ENCODE peak calls at places on chromosomes 13 and 19, in five cellular contexts. D is HCT116, O is K562, Y is GM12878, G is HepG2. H is an unnamed sample.

GRCh38 chr13:23447927-23448326 is 14.4 kb upstream of the SACS start:
- DNase-seq in D (no peak), O (no peak), Y (no peak), G (no peak), H (no peak)

GRCh38 chr13:29589967-29590366 is 5.5 kb downstream of the SLC7A1 start:
- DNase-seq in D (no peak), O (no peak), G (no peak), Y (no peak), H (no peak)

GRCh38 chr13:52906122-52906903 is 57.9 kb upstream of the PCDH8 start:
- DNase-seq in Y (no peak), O (no peak), G (no peak), D (no peak), H (no peak)

GRCh38 chr13:113179374-113180230 is 21.2 kb downstream of the PROZ start:
- DNase-seq in G (no peak), O (peak; percentile 43), D (no peak), Y (no peak), H (no peak)

GRCh38 chr19:35266904-35267817 is 1.6 kb upstream of the USF2 start:
- DNase-seq in G (no peak), O (peak; percentile 65), Y (no peak), D (no peak), H (peak; percentile 68)

GRCh38 chr19:35268546-35269424 is at the start of gene USF2:
- DNase-seq in Y (no peak), G (peak; percentile 72), D (peak; percentile 26), O (peak; percentile 89), H (peak; percentile 89)

GRCh38 chr19:11020423-11020822 is 59.6 kb downstream of the SMARCA4 start:
- DNase-seq in D (no peak), Y (no peak), G (no peak), O (no peak), H (no peak)

GRCh38 chr19:19329199-19329598 is 8.6 kb downstream of the MAU2 start:
- DNase-seq in G (no peak), D (no peak), Y (no peak), O (no peak), H (no peak)

GRCh38 chr19:52716578-52716977 is 18.3 kb downstream of the ZNF611 start:
- DNase-seq in D (no peak), O (no peak), Y (no peak), G (no peak), H (no peak)

GRCh38 chr13:97002581-97002980 is 8.3 kb upstream of the OXGR1 start:
- DNase-seq in O (no peak), Y (no peak), D (no peak), G (no peak), H (no peak)

GRCh38 chr13:24274452-24274971 is 34.9 kb upstream of the C1QTNF9 start:
- DNase-seq in O (no peak), Y (peak; percentile 88), D (no peak), G (no peak), H (no peak)

GRCh38 chr13:20064128-20064527 is 96.7 kb downstream of the GJA3 start:
- DNase-seq in G (no peak), O (no peak), D (no peak), Y (no peak), H (no peak)

GRCh38 chr13:106078191-106078590 is 457.3 kb downstream of the EFNB2 start:
- DNase-seq in Y (no peak), O (no peak), G (no peak), D (no peak), H (no peak)

GRCh38 chr13:92745233-92745632 is 481.4 kb upstream of the GPC6 start:
- DNase-seq in D (no peak), G (no peak), O (no peak), Y (no peak), H (no peak)

GRCh38 chr19:19056636-19057275 is 7.0 kb upstream of the SLC25A42 start:
- DNase-seq in O (no peak), D (no peak), G (no peak), Y (no peak), H (no peak)

GRCh38 chr19:16530540-16531379 is 11.5 kb downstream of the CHERP start:
- DNase-seq in Y (no peak), G (no peak), D (no peak), O (no peak), H (no peak)

GRCh38 chr13:24232037-24232436 is 71.5 kb downstream of the SPATA13 start:
- DNase-seq in O (no peak), Y (no peak), D (no peak), G (no peak), H (no peak)

GRCh38 chr19:23916991-23917390 is 2.3 kb downstream of the ZNF726 start:
- DNase-seq in O (peak; percentile 12), D (no peak), Y (no peak), G (no peak), H (no peak)

GRCh38 chr19:35879770-35880317 is 11.5 kb downstream of the APLP1 start:
- DNase-seq in D (peak; percentile 75), Y (no peak), O (peak; percentile 96), G (peak; percentile 73), H (peak; percentile 79)

GRCh38 chr19:15300533-15301194 is 31.7 kb downstream of the BRD4 start:
- DNase-seq in O (no peak), Y (no peak), G (no peak), D (no peak), H (no peak)

GRCh38 chr13:110215606-110216005 is 91.4 kb downstream of the COL4A1 start:
- DNase-seq in D (no peak), Y (no peak), O (no peak), G (no peak), H (no peak)

GRCh38 chr13:74661851-74662250 is 527.6 kb upstream of the KLF12 start:
- DNase-seq in D (no peak), G (no peak), O (no peak), Y (no peak), H (no peak)

GRCh38 chr19:42114412-42114811 is 17.8 kb downstream of the POU2F2 start:
- DNase-seq in D (no peak), O (no peak), Y (peak; percentile 50), G (no peak), H (no peak)
- TF ChIP-seq REST in D (no peak), O (no peak), Y (no peak), G (no peak), H (no peak)

GRCh38 chr19:55697698-55698097 is 22.7 kb downstream of the EPN1 start:
- DNase-seq in Y (no peak), O (no peak), G (no peak), D (no peak), H (no peak)

GRCh38 chr19:55695511-55696290 is 20.7 kb downstream of the EPN1 start:
- DNase-seq in G (no peak), D (no peak), Y (no peak), O (no peak), H (no peak)

GRCh38 chr19:55697069-55697440 is 22.0 kb downstream of the EPN1 start:
- DNase-seq in O (no peak), Y (no peak), D (no peak), G (no peak), H (no peak)

GRCh38 chr19:55694656-55695491 is 19.8 kb downstream of the EPN1 start:
- DNase-seq in Y (no peak), D (no peak), G (no peak), O (no peak), H (no peak)

DNA sequence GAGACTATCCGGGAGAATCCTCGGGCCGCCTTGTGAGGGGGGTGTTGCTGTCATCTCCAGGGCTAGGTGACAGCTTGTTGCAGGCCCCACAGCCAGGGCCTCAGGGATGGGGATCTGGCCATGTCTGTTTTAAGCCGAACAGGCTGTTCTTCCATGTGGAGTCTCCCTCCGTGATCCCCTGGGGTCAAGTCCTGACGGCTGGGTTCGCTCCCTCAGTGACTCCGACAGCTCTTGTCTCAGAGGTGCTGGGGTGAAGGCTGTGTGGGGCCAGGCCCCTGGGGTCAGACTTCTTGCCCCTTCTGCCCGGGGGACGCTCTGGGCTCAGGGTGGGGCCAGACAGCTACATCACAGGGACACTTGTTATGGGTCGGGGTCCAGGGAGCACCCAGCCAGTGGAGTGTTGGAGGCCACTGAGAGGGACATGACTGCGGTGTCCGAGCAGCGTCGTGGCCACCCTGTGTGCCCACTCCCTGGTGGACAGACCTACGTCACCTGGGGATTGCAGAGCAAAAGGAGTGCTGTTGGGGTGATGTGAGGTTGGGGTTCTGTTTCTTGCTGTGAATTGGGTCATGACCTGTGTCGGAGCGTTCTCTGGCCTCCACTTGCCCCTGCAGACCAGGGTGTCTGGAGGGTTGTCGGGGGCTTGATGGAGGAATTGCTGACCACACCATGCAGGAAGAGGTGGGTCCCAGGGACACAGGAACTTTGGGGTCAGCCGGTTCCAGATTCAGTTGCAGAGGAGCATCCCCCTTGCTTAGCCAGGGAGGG is 21.5 kb downstream of the EPN1 start:
- DNase-seq in O (no peak), G (no peak), D (no peak), Y (no peak), H (no peak)
- TF ChIP-seq ZBTB33 in O (no peak), G (no peak), D (no peak), Y (no peak), H (no peak)

DNA sequence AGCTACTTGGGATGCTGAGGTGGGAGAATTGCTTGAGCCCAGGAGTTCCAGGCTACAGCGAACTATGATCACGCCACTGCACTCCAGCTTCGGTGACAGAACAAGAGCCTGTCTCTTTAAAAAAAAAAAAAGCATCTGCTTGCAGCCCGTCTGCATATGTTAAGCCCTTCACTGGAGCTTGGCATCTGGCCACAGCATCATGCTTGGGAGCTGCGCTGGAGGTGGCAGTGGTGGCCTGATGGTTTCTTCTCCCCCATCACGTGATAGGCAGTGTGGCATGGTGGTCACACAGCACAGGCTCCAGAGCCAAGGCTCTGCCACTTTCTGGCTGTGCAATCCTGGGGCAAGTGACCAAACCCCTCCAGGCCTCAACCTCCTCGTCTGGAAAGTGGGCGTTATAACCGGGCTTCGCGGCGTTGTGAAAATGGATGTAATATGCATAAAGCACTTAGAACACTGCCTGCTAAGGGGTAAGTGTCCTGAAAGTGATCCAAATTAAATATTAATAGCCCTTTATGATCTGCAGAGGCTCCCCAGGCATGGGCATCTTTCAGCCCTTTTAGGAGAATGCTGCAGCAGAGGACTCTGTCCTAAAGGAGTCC is 24.4 kb downstream of the MARK4 start:
- DNase-seq in Y (no peak), D (no peak), G (no peak), O (no peak), H (peak; percentile 85)
- TF ChIP-seq REST in Y (no peak), D (no peak), G (no peak), O (no peak), H (no peak)

GRCh38 chr13:43085545-43085944 is 62.2 kb downstream of the DNAJC15 start:
- DNase-seq in Y (no peak), G (no peak), O (peak; percentile 2), D (peak; percentile 16), H (peak; percentile 17)
- TF ChIP-seq ZBTB33 in Y (no peak), G (no peak), O (no peak), D (no peak), H (no peak)

GRCh38 chr19:5434970-5435641 is 20.1 kb upstream of the ZNRF4 start:
- DNase-seq in G (peak; percentile 42), D (peak; percentile 74), O (peak; percentile 79), Y (no peak), H (no peak)
- TF ChIP-seq REST in G (no peak), D (no peak), O (no peak), Y (no peak), H (no peak)

H was measured in SK-N-SH.